ENCODE peak calls at places on chromosomes 1 and 21, in six cellular contexts. One of them, this sample, is unnamed. For H3K4me1, the result is how much of the 10 kb centered on the place peaks cover.

GRCh38 chr21:21439761-21440160 is 441.6 kb downstream of the NCAM2 start:
- DNase-seq in right cardiac atrium: no peak
- DNase-seq in SJSA1: no peak
- DNase-seq in heart right ventricle: no peak
- DNase-seq in lung: no peak
- DNase-seq in Peyer's patch: no peak
- DNase-seq in this sample: peak

GRCh38 chr1:189929501-189930099 is 548.1 kb downstream of the BRINP3 start:
- DNase-seq in Peyer's patch: no peak
- DNase-seq in right cardiac atrium: no peak
- DNase-seq in lung: no peak
- DNase-seq in heart right ventricle: no peak
- DNase-seq in SJSA1: no peak
- DNase-seq in this sample: no peak

GRCh38 chr1:28891256-28891655 is 23.1 kb upstream of the EPB41 start:
- DNase-seq in SJSA1: no peak
- DNase-seq in right cardiac atrium: no peak
- DNase-seq in heart right ventricle: no peak
- DNase-seq in Peyer's patch: no peak
- DNase-seq in lung: no peak
- DNase-seq in this sample: no peak

GRCh38 chr1:162627662-162628296 is 4.5 kb upstream of the DDR2 start:
- DNase-seq in SJSA1: no peak
- DNase-seq in Peyer's patch: no peak
- DNase-seq in heart right ventricle: no peak
- DNase-seq in lung: no peak
- DNase-seq in right cardiac atrium: no peak
- DNase-seq in this sample: peak

GRCh38 chr1:13754510-13755103 is 54.6 kb downstream of the PRDM2 start:
- DNase-seq in lung: no peak
- DNase-seq in Peyer's patch: no peak
- DNase-seq in heart right ventricle: peak
- DNase-seq in SJSA1: no peak
- DNase-seq in right cardiac atrium: no peak
- DNase-seq in this sample: no peak

GRCh38 chr1:110872745-110873435 is at the start of gene CD53:
- DNase-seq in heart right ventricle: peak
- DNase-seq in right cardiac atrium: no peak
- DNase-seq in lung: peak
- DNase-seq in SJSA1: no peak
- DNase-seq in Peyer's patch: peak
- DNase-seq in this sample: peak

GRCh38 chr1:211126622-211127021 is 7.3 kb downstream of the KCNH1 start:
- DNase-seq in right cardiac atrium: no peak
- DNase-seq in Peyer's patch: no peak
- DNase-seq in lung: no peak
- DNase-seq in SJSA1: no peak
- DNase-seq in heart right ventricle: no peak
- DNase-seq in this sample: no peak

GRCh38 chr1:40438391-40439015 is 11.8 kb upstream of the ZFP69B start:
- DNase-seq in lung: no peak
- DNase-seq in Peyer's patch: peak
- DNase-seq in heart right ventricle: no peak
- DNase-seq in right cardiac atrium: no peak
- DNase-seq in SJSA1: no peak
- DNase-seq in this sample: peak

GRCh38 chr1:6083801-6084467 is 38.2 kb downstream of the KCNAB2 start:
- DNase-seq in heart right ventricle: no peak
- DNase-seq in lung: no peak
- DNase-seq in Peyer's patch: no peak
- DNase-seq in right cardiac atrium: no peak
- DNase-seq in SJSA1: no peak
- DNase-seq in this sample: peak

GRCh38 chr1:199665371-199665770 is 362.1 kb upstream of the NR5A2 start:
- DNase-seq in Peyer's patch: no peak
- DNase-seq in heart right ventricle: no peak
- DNase-seq in SJSA1: no peak
- DNase-seq in lung: no peak
- DNase-seq in right cardiac atrium: no peak
- DNase-seq in this sample: no peak

GRCh38 chr21:38751379-38752050 is 54.2 kb upstream of the ETS2 start:
- DNase-seq in right cardiac atrium: peak
- DNase-seq in lung: peak
- DNase-seq in Peyer's patch: no peak
- DNase-seq in heart right ventricle: peak
- DNase-seq in SJSA1: peak
- DNase-seq in this sample: no peak

GRCh38 chr1:145747398-145748247 is 28.3 kb downstream of the CD160 start:
- DNase-seq in heart right ventricle: no peak
- DNase-seq in lung: no peak
- DNase-seq in SJSA1: no peak
- DNase-seq in right cardiac atrium: no peak
- DNase-seq in Peyer's patch: no peak
- DNase-seq in this sample: no peak

GRCh38 chr1:54153548-54154439 is 994 bp upstream of the CDCP2 start:
- DNase-seq in right cardiac atrium: peak
- DNase-seq in lung: peak
- DNase-seq in heart right ventricle: no peak
- DNase-seq in SJSA1: no peak
- DNase-seq in Peyer's patch: peak
- DNase-seq in this sample: peak

GRCh38 chr1:154736840-154737239 is 128.9 kb upstream of the ADAR start:
- DNase-seq in heart right ventricle: no peak
- DNase-seq in Peyer's patch: no peak
- DNase-seq in right cardiac atrium: no peak
- DNase-seq in SJSA1: no peak
- DNase-seq in lung: no peak
- DNase-seq in this sample: no peak

GRCh38 chr1:21707086-21707840 is 38.1 kb upstream of the RAP1GAP start:
- DNase-seq in lung: no peak
- DNase-seq in right cardiac atrium: no peak
- DNase-seq in Peyer's patch: no peak
- DNase-seq in heart right ventricle: no peak
- DNase-seq in SJSA1: no peak
- DNase-seq in this sample: no peak

GRCh38 chr1:81847063-81847462 is 46.3 kb downstream of the ADGRL2 start:
- DNase-seq in right cardiac atrium: no peak
- DNase-seq in SJSA1: no peak
- DNase-seq in Peyer's patch: no peak
- DNase-seq in lung: no peak
- DNase-seq in heart right ventricle: no peak
- DNase-seq in this sample: no peak

GRCh38 chr1:27233677-27234053 is 767 bp upstream of the WDTC1 start:
- DNase-seq in right cardiac atrium: no peak
- DNase-seq in heart right ventricle: no peak
- DNase-seq in SJSA1: no peak
- DNase-seq in lung: peak
- DNase-seq in Peyer's patch: no peak
- DNase-seq in this sample: no peak

GRCh38 chr1:33696311-33696710 is 167.6 kb upstream of the HMGB4 start:
- DNase-seq in lung: peak
- DNase-seq in Peyer's patch: no peak
- DNase-seq in right cardiac atrium: no peak
- DNase-seq in SJSA1: no peak
- DNase-seq in heart right ventricle: no peak
- DNase-seq in this sample: no peak

GRCh38 chr1:77511440-77511840 is 171.0 kb downstream of the ZZZ3 start:
- DNase-seq in SJSA1: no peak
- DNase-seq in lung: no peak
- DNase-seq in right cardiac atrium: no peak
- DNase-seq in Peyer's patch: no peak
- DNase-seq in heart right ventricle: no peak
- DNase-seq in this sample: no peak

GRCh38 chr1:170634293-170634692 is 29.6 kb upstream of the PRRX1 start:
- DNase-seq in right cardiac atrium: no peak
- DNase-seq in lung: no peak
- DNase-seq in heart right ventricle: no peak
- DNase-seq in SJSA1: no peak
- DNase-seq in Peyer's patch: no peak
- DNase-seq in this sample: no peak

DNA sequence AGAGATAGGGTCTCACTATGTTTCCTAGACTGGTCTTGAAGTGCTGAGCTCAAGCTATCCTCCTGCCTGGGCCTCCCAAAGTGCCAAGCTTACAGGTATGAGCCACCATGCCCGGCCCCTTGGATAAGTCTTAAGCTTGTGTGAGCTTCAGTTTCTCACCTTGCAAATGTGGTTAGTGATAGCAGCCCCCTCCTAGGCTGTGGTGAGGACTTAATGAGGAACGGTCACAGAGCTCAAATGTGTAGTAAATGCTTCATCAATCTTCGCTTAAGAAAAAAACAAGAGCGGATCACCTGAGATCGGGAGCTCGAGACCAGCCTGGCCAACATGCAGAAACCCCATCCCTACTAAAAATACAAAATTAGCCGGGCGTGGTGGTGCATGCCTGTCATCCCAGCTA is 3.0 kb downstream of the CNR2 start:
- DNase-seq in Peyer's patch: peak
- DNase-seq in lung: no peak
- DNase-seq in right cardiac atrium: no peak
- DNase-seq in SJSA1: no peak
- DNase-seq in heart right ventricle: no peak
- DNase-seq in this sample: no peak
- H3K4me1 ChIP-seq in Peyer's patch: under half
- H3K4me1 ChIP-seq in lung: under half
- H3K4me1 ChIP-seq in right cardiac atrium: under half
- H3K4me1 ChIP-seq in SJSA1: under half
- H3K4me1 ChIP-seq in heart right ventricle: under half
- H3K4me1 ChIP-seq in this sample: under half

DNA sequence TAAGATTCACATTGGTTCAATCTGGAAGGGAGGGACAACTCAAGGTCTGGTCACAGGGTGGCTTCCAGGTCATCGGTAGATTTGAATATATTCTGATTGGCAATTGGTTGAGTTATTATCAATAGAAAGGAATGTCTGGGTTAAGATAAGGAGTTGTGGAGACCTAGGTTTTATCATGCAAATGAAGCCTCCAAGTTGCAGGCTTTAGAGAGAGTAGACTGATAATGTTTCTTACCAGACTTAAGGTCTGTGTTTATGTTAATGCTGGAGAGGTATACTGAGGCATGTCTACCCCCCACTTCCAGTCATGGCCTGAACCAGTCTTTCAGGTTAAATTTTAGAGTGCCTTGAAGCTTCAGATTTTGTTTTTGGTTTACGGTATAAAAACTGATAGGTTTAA is 29.7 kb downstream of the USP25 start:
- DNase-seq in right cardiac atrium: no peak
- DNase-seq in lung: no peak
- DNase-seq in Peyer's patch: no peak
- DNase-seq in heart right ventricle: no peak
- DNase-seq in SJSA1: no peak
- DNase-seq in this sample: no peak
- H3K4me1 ChIP-seq in right cardiac atrium: under half
- H3K4me1 ChIP-seq in lung: under half
- H3K4me1 ChIP-seq in Peyer's patch: under half
- H3K4me1 ChIP-seq in heart right ventricle: under half
- H3K4me1 ChIP-seq in SJSA1: under half
- H3K4me1 ChIP-seq in this sample: under half

DNA sequence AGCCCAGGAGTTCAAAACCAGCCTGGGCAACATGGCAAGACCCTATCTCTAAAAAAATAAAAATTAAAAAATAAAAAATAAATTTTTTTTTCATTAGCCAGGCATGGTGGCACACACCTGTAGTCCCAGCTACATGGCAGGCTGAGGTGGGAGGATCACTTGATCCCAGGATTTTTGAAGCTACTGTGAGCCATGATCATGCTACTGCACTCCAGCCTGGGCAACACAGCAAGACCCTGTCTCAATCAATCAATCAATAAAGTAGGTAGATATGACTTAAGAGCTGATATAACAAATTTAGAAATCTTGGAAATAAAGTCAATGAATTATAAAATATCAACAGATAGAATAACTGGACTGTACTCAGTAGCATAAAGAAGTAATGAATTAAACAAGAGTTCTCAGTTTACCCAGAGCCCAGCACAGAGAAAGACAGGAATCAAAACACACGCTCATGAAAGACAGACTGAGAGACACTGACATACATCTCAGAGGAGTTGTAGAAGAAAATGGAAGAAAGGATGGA is 69.7 kb downstream of the LRRC8C start:
- DNase-seq in right cardiac atrium: no peak
- DNase-seq in heart right ventricle: no peak
- DNase-seq in Peyer's patch: no peak
- DNase-seq in lung: no peak
- DNase-seq in SJSA1: no peak
- DNase-seq in this sample: no peak
- H3K4me1 ChIP-seq in right cardiac atrium: under half
- H3K4me1 ChIP-seq in heart right ventricle: under half
- H3K4me1 ChIP-seq in Peyer's patch: under half
- H3K4me1 ChIP-seq in lung: under half
- H3K4me1 ChIP-seq in SJSA1: under half
- H3K4me1 ChIP-seq in this sample: under half

GRCh38 chr1:235074335-235075120 is 54.1 kb downstream of the TOMM20 start:
- DNase-seq in SJSA1: peak
- DNase-seq in heart right ventricle: peak
- DNase-seq in right cardiac atrium: peak
- DNase-seq in Peyer's patch: no peak
- DNase-seq in lung: no peak
- DNase-seq in this sample: no peak
- H3K4me1 ChIP-seq in SJSA1: under half
- H3K4me1 ChIP-seq in heart right ventricle: half or more
- H3K4me1 ChIP-seq in right cardiac atrium: under half
- H3K4me1 ChIP-seq in Peyer's patch: under half
- H3K4me1 ChIP-seq in lung: under half
- H3K4me1 ChIP-seq in this sample: under half

GRCh38 chr1:235646463-235646862 is 3.1 kb downstream of the GNG4 start:
- DNase-seq in lung: no peak
- DNase-seq in heart right ventricle: no peak
- DNase-seq in Peyer's patch: no peak
- DNase-seq in right cardiac atrium: no peak
- DNase-seq in SJSA1: no peak
- DNase-seq in this sample: no peak
- H3K4me1 ChIP-seq in lung: under half
- H3K4me1 ChIP-seq in heart right ventricle: under half
- H3K4me1 ChIP-seq in Peyer's patch: under half
- H3K4me1 ChIP-seq in right cardiac atrium: under half
- H3K4me1 ChIP-seq in SJSA1: under half
- H3K4me1 ChIP-seq in this sample: under half

DNA sequence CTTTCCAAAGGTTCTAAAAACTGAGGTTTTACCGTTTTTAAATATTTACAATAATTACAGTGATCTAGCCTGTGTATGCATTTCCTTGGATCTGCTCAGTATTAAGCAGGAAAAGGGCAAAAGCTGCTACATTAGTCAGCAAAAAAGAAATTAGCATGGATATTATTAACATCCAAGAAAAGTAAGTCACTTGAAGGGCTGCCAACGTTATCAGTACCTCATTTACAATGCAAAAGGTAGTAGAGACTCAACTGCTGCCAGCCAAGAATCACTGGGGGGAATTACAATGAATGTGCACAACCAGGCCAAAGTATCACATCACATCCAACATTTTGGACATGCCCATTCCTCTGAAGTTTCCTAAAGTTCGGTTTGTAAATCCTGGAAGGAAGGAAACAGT is 1.9 kb downstream of the CNN3 start:
- DNase-seq in lung: no peak
- DNase-seq in right cardiac atrium: no peak
- DNase-seq in Peyer's patch: no peak
- DNase-seq in heart right ventricle: peak
- DNase-seq in SJSA1: no peak
- DNase-seq in this sample: peak
- H3K4me1 ChIP-seq in lung: under half
- H3K4me1 ChIP-seq in right cardiac atrium: under half
- H3K4me1 ChIP-seq in Peyer's patch: under half
- H3K4me1 ChIP-seq in heart right ventricle: under half
- H3K4me1 ChIP-seq in SJSA1: half or more
- H3K4me1 ChIP-seq in this sample: half or more

GRCh38 chr1:93611656-93612055 is 70.0 kb downstream of the BCAR3 start:
- DNase-seq in SJSA1: no peak
- DNase-seq in heart right ventricle: no peak
- DNase-seq in right cardiac atrium: no peak
- DNase-seq in Peyer's patch: no peak
- DNase-seq in lung: no peak
- DNase-seq in this sample: no peak
- H3K4me1 ChIP-seq in SJSA1: half or more
- H3K4me1 ChIP-seq in heart right ventricle: half or more
- H3K4me1 ChIP-seq in right cardiac atrium: under half
- H3K4me1 ChIP-seq in Peyer's patch: under half
- H3K4me1 ChIP-seq in lung: under half
- H3K4me1 ChIP-seq in this sample: under half

This sample was measured in A673.